ENCODE peak calls at places on chromosome 19, in eight cellular contexts. One of them, this sample, is unnamed.

GRCh38 chr19:32101206-32101605 is 244.2 kb upstream of the ZNF507 start:
- DNase-seq in AG08395: no peak
- DNase-seq in mucosa of descending colon: no peak
- DNase-seq in LoVo: no peak
- DNase-seq in fibroblast of the aortic adventitia: no peak
- DNase-seq in transverse colon: no peak
- DNase-seq in effector CD4-positive, alpha-beta T cell: no peak
- DNase-seq in nephron progenitor cell: no peak
- DNase-seq in this sample: no peak

GRCh38 chr19:50667759-50668231 is 18.6 kb downstream of the C19orf81 start:
- DNase-seq in AG08395: no peak
- DNase-seq in mucosa of descending colon: no peak
- DNase-seq in LoVo: no peak
- DNase-seq in fibroblast of the aortic adventitia: no peak
- DNase-seq in transverse colon: no peak
- DNase-seq in effector CD4-positive, alpha-beta T cell: no peak
- DNase-seq in nephron progenitor cell: peak
- DNase-seq in this sample: no peak

GRCh38 chr19:19562665-19563347 is 24.7 kb downstream of the CILP2 start:
- DNase-seq in AG08395: no peak
- DNase-seq in mucosa of descending colon: no peak
- DNase-seq in LoVo: no peak
- DNase-seq in fibroblast of the aortic adventitia: no peak
- DNase-seq in transverse colon: no peak
- DNase-seq in effector CD4-positive, alpha-beta T cell: peak
- DNase-seq in nephron progenitor cell: no peak
- DNase-seq in this sample: no peak

GRCh38 chr19:7590256-7590655 is 5.4 kb upstream of the CAMSAP3 start:
- DNase-seq in AG08395: no peak
- DNase-seq in mucosa of descending colon: no peak
- DNase-seq in LoVo: no peak
- DNase-seq in fibroblast of the aortic adventitia: no peak
- DNase-seq in transverse colon: peak
- DNase-seq in effector CD4-positive, alpha-beta T cell: no peak
- DNase-seq in nephron progenitor cell: no peak
- DNase-seq in this sample: no peak

GRCh38 chr19:30696514-30696913 is 324.3 kb downstream of the ZNF536 start:
- DNase-seq in AG08395: no peak
- DNase-seq in mucosa of descending colon: no peak
- DNase-seq in LoVo: no peak
- DNase-seq in fibroblast of the aortic adventitia: peak
- DNase-seq in transverse colon: no peak
- DNase-seq in effector CD4-positive, alpha-beta T cell: no peak
- DNase-seq in nephron progenitor cell: peak
- DNase-seq in this sample: no peak

GRCh38 chr19:18202759-18203407 is 959 bp downstream of the RAB3A start:
- DNase-seq in AG08395: no peak
- DNase-seq in mucosa of descending colon: peak
- DNase-seq in LoVo: no peak
- DNase-seq in fibroblast of the aortic adventitia: no peak
- DNase-seq in transverse colon: peak
- DNase-seq in effector CD4-positive, alpha-beta T cell: no peak
- DNase-seq in nephron progenitor cell: peak
- DNase-seq in this sample: no peak

GRCh38 chr19:48552406-48553322 is 692 bp downstream of the SULT2B1 start:
- DNase-seq in AG08395: no peak
- DNase-seq in mucosa of descending colon: no peak
- DNase-seq in LoVo: no peak
- DNase-seq in fibroblast of the aortic adventitia: no peak
- DNase-seq in transverse colon: no peak
- DNase-seq in effector CD4-positive, alpha-beta T cell: no peak
- DNase-seq in nephron progenitor cell: no peak
- DNase-seq in this sample: no peak

GRCh38 chr19:32464279-32464678 is 58.7 kb downstream of the DPY19L3 start:
- DNase-seq in AG08395: peak
- DNase-seq in mucosa of descending colon: no peak
- DNase-seq in LoVo: no peak
- DNase-seq in fibroblast of the aortic adventitia: peak
- DNase-seq in transverse colon: no peak
- DNase-seq in effector CD4-positive, alpha-beta T cell: no peak
- DNase-seq in nephron progenitor cell: no peak
- DNase-seq in this sample: no peak

GRCh38 chr19:50417138-50417849 is 1.4 kb upstream of the SPIB start:
- DNase-seq in AG08395: no peak
- DNase-seq in mucosa of descending colon: peak
- DNase-seq in LoVo: no peak
- DNase-seq in fibroblast of the aortic adventitia: no peak
- DNase-seq in transverse colon: peak
- DNase-seq in effector CD4-positive, alpha-beta T cell: no peak
- DNase-seq in nephron progenitor cell: no peak
- DNase-seq in this sample: no peak